ENCODE peak calls at places on chromosomes 1 and 21, in six cellular contexts. V is HCT116, F is K562, C is HepG2, Y is GM12878, G is H1. H is an unnamed sample.

GRCh38 chr21:45977396-45977795 is 4.2 kb upstream of the COL6A1 start:
- DNase-seq in F (no peak), Y (no peak), G (peak; percentile 81), C (no peak), V (no peak), H (no peak)

GRCh38 chr21:25885880-25886279 is 151.1 kb downstream of the GABPA start:
- DNase-seq in F (no peak), C (peak; percentile 7), G (no peak), Y (no peak), V (no peak), H (no peak)

GRCh38 chr1:228348708-228349467 is 57.7 kb downstream of the TRIM11 start:
- DNase-seq in V (no peak), Y (no peak), G (no peak), C (no peak), F (no peak), H (no peak)

GRCh38 chr21:32867587-32867986 is 96.0 kb upstream of the PAXBP1 start:
- DNase-seq in F (no peak), C (no peak), V (no peak), Y (no peak), G (no peak), H (no peak)

GRCh38 chr21:26840912-26841311 is 4.3 kb downstream of the ADAMTS1 start:
- DNase-seq in Y (no peak), F (no peak), C (no peak), V (no peak), G (no peak), H (no peak)

GRCh38 chr1:244280859-244281258 is 170.8 kb downstream of the ADSS2 start:
- DNase-seq in C (no peak), F (no peak), Y (no peak), V (no peak), G (no peak), H (no peak)

GRCh38 chr1:228077565-228078330 is 4.8 kb upstream of the ARF1 start:
- DNase-seq in G (no peak), Y (no peak), F (no peak), C (no peak), V (no peak), H (no peak)

GRCh38 chr1:209802780-209803152 is 3.2 kb downstream of the IRF6 start:
- DNase-seq in Y (no peak), F (no peak), G (no peak), V (no peak), C (no peak), H (no peak)

GRCh38 chr1:169113613-169114119 is 7.2 kb downstream of the ATP1B1 start:
- DNase-seq in G (no peak), F (no peak), Y (no peak), C (peak; percentile 72), V (peak; percentile 91), H (peak; percentile 47)

GRCh38 chr1:27633640-27634165 is 1.3 kb downstream of the FGR start:
- DNase-seq in V (no peak), F (no peak), Y (no peak), G (no peak), C (no peak), H (no peak)

GRCh38 chr1:213244664-213245091 is 193.6 kb downstream of the RPS6KC1 start:
- DNase-seq in V (peak; percentile 13), G (no peak), C (peak; percentile 73), Y (no peak), F (peak; percentile 74), H (peak; percentile 68)

GRCh38 chr1:209344146-209344545 is 239.4 kb upstream of the CAMK1G start:
- DNase-seq in F (no peak), C (no peak), G (no peak), Y (no peak), V (no peak), H (no peak)

GRCh38 chr1:112267929-112268328 is 128.1 kb upstream of the CTTNBP2NL start:
- DNase-seq in F (no peak), G (no peak), Y (no peak), V (no peak), C (no peak), H (no peak)

GRCh38 chr21:44982558-44983244 is 42.9 kb downstream of the SLX9 start:
- DNase-seq in F (no peak), G (no peak), Y (no peak), C (peak; percentile 80), V (no peak), H (no peak)

GRCh38 chr1:19210772-19211549 is 895 bp upstream of the UBR4 start:
- DNase-seq in F (peak; percentile 51), V (no peak), Y (no peak), G (no peak), C (no peak), H (no peak)

GRCh38 chr1:64850846-64851245 is 106.0 kb downstream of the RAVER2 start:
- DNase-seq in F (no peak), C (no peak), Y (no peak), G (no peak), V (no peak), H (no peak)

GRCh38 chr1:107867892-107868291 is 97.1 kb downstream of the VAV3 start:
- DNase-seq in G (no peak), C (no peak), F (no peak), Y (no peak), V (no peak), H (no peak)

GRCh38 chr1:230977781-230978490 is 725 bp downstream of the TTC13 start:
- DNase-seq in F (peak; percentile 66), Y (no peak), C (peak; percentile 55), V (peak; percentile 19), G (peak; percentile 61), H (no peak)

GRCh38 chr1:147504801-147505303 is 36.4 kb upstream of the BCL9 start:
- DNase-seq in Y (no peak), C (no peak), G (peak; percentile 84), V (no peak), F (peak; percentile 35), H (peak; percentile 97)

GRCh38 chr1:52632732-52633290 is at the start of gene SHISAL2A:
- DNase-seq in G (peak; percentile 82), Y (no peak), V (no peak), C (no peak), F (no peak), H (no peak)

GRCh38 chr1:180611016-180611930 is 20.5 kb upstream of the XPR1 start:
- DNase-seq in V (no peak), C (no peak), F (peak; percentile 94), G (no peak), Y (no peak), H (no peak)

GRCh38 chr1:183094376-183094775 is 71.2 kb downstream of the LAMC1 start:
- DNase-seq in Y (no peak), G (no peak), C (no peak), V (no peak), F (no peak), H (no peak)

GRCh38 chr21:31991356-31992331 is 118.8 kb downstream of the HUNK start:
- DNase-seq in Y (no peak), C (no peak), G (peak; percentile 74), V (no peak), F (peak; percentile 26), H (no peak)

GRCh38 chr1:204842892-204843291 is 27.8 kb upstream of the NFASC start:
- DNase-seq in V (no peak), F (no peak), C (no peak), Y (no peak), G (no peak), H (no peak)

GRCh38 chr1:212858461-212859265 is 588 bp downstream of the FLVCR1 start:
- DNase-seq in F (peak; percentile 68), C (peak; percentile 18), G (no peak), Y (no peak), V (no peak), H (peak; percentile 11)

GRCh38 chr21:32207096-32207716 is 71.6 kb downstream of the MIS18A start:
- DNase-seq in V (no peak), F (no peak), C (no peak), Y (no peak), G (no peak), H (no peak)

GRCh38 chr1:177118901-177119300 is 45.6 kb downstream of the ASTN1 start:
- DNase-seq in F (no peak), V (no peak), Y (no peak), G (no peak), C (no peak), H (no peak)
- TF ChIP-seq YY1 in F (no peak), V (no peak), Y (no peak), G (no peak), C (no peak), H (no peak)

GRCh38 chr21:41712201-41712600 is 54.7 kb downstream of the RIPK4 start:
- DNase-seq in C (no peak), F (no peak), G (no peak), V (no peak), Y (no peak), H (peak; percentile 46)

GRCh38 chr21:41709965-41710822 is 56.7 kb downstream of the RIPK4 start:
- DNase-seq in F (no peak), Y (no peak), C (no peak), G (no peak), V (no peak), H (no peak)

GRCh38 chr21:41711416-41712023 is 55.3 kb downstream of the RIPK4 start:
- DNase-seq in V (no peak), F (no peak), G (peak; percentile 60), C (no peak), Y (no peak), H (no peak)

GRCh38 chr21:41709166-41709565 is 57.7 kb downstream of the RIPK4 start:
- DNase-seq in F (no peak), G (no peak), C (no peak), Y (no peak), V (no peak), H (no peak)

DNA sequence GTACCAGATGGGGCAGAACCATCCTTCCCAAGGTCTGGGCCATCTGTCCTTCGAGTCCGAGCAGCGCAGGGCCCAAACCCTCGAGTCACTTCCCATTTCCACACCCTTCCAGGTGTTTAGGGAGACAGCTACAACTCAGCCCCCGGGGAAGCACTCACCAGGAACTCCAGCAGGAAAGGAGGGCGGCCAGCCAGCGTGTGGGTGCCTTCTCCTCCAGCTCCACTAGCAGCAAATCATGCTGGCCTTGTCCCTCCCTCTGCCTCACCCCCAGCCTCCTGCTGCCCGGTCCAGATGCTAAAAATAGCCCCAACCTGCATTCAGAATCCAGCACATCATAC is 56.1 kb downstream of the RIPK4 start:
- DNase-seq in F (no peak), V (no peak), Y (no peak), G (no peak), C (no peak), H (no peak)
- TF ChIP-seq YY1 in F (no peak), V (no peak), Y (no peak), G (no peak), C (no peak), H (no peak)

GRCh38 chr1:117001254-117001927 is at the start of gene CD101:
- DNase-seq in G (no peak), Y (peak; percentile 82), F (no peak), V (no peak), C (no peak), H (no peak)
- TF ChIP-seq YY1 in G (no peak), Y (no peak), F (no peak), V (no peak), C (no peak), H (no peak)

GRCh38 chr1:84668185-84668584 is 22.1 kb downstream of the SSX2IP start:
- DNase-seq in Y (no peak), C (peak; percentile 13), F (peak; percentile 40), V (no peak), G (no peak), H (no peak)
- TF ChIP-seq YY1 in Y (no peak), C (no peak), F (no peak), V (no peak), G (no peak), H (no peak)

DNA sequence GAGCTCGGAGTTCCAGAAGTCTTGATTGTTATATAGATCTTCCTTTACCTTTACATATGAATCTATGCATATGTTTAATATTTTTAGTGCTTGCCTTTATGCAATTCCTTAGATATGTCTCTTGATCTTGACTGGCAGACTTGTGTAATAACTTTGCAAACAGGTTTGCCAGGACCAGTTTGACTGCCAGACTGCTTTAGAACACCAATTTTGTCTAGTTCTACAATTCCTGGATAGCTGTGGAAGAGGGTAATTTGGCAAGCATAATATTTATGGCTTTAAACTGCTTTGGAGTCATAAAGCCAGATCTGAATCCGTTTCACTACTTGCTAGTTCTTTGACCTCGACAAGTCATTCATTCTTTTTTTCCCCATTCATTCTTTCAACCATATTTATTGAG is 250.0 kb downstream of the FAF1 start:
- DNase-seq in Y (no peak), C (no peak), F (no peak), V (no peak), G (no peak), H (no peak)
- TF ChIP-seq YY1 in Y (no peak), C (no peak), F (no peak), V (no peak), G (no peak), H (no peak)